ENCODE peak calls at places on chromosomes 2 and 18, in seven cellular contexts. X is HCT116, G is HEK293T, R is WTC11, S is HepG2, N is H1, P is GM12878. E is an unnamed sample.

GRCh38 chr2:18630101-18630500 is 40.7 kb upstream of the NT5C1B start:
- DNase-seq in S (no peak), G (no peak), N (no peak), P (no peak), X (no peak), R (no peak), E (no peak)

GRCh38 chr18:47936975-47937374 is 6.5 kb upstream of the SMAD2 start:
- DNase-seq in R (no peak), S (no peak), N (no peak), X (no peak), P (no peak), G (no peak), E (no peak)

GRCh38 chr2:240250985-240251847 is 110.8 kb upstream of the OTOS start:
- DNase-seq in G (peak; percentile 27), S (peak; percentile 94), N (no peak), R (no peak), X (peak; percentile 77), P (no peak), E (peak; percentile 93)

GRCh38 chr18:9787126-9787525 is 79.0 kb downstream of the RAB31 start:
- DNase-seq in N (no peak), P (no peak), X (no peak), R (no peak), G (no peak), S (no peak), E (no peak)

GRCh38 chr2:148900350-148900749 is 25.3 kb downstream of the KIF5C start:
- DNase-seq in P (no peak), N (no peak), R (no peak), G (no peak), S (no peak), X (no peak), E (no peak)

GRCh38 chr2:155547571-155547970 is 785.0 kb downstream of the NR4A2 start:
- DNase-seq in R (no peak), S (no peak), P (no peak), X (no peak), N (no peak), G (no peak), E (no peak)

GRCh38 chr2:120453635-120453998 is 107.7 kb downstream of the INHBB start:
- DNase-seq in G (no peak), N (no peak), S (peak; percentile 61), P (no peak), X (no peak), R (no peak), E (peak; percentile 53)

GRCh38 chr2:182186132-182186735 is 200.6 kb downstream of the PPP1R1C start:
- DNase-seq in P (no peak), G (peak; percentile 12), R (no peak), S (peak; percentile 31), N (no peak), X (peak; percentile 27), E (peak; percentile 51)

GRCh38 chr2:17962874-17963273 is 84.4 kb downstream of the KCNS3 start:
- DNase-seq in N (no peak), G (no peak), X (no peak), P (no peak), R (no peak), S (no peak), E (no peak)

GRCh38 chr2:26632624-26633185 is 8.5 kb downstream of the CIB4 start:
- DNase-seq in G (no peak), N (no peak), P (no peak), R (no peak), S (no peak), X (no peak), E (peak; percentile 11)

GRCh38 chr2:138277062-138277461 is 224.5 kb upstream of the SPOPL start:
- DNase-seq in N (no peak), R (no peak), X (no peak), G (no peak), S (peak; percentile 55), P (no peak), E (no peak)

GRCh38 chr2:138274421-138275291 is 226.9 kb upstream of the SPOPL start:
- DNase-seq in X (peak; percentile 15), R (no peak), G (no peak), S (no peak), P (no peak), N (no peak), E (no peak)

GRCh38 chr2:138276367-138276766 is 225.2 kb upstream of the SPOPL start:
- DNase-seq in X (no peak), P (no peak), N (no peak), R (no peak), G (no peak), S (peak; percentile 21), E (no peak)

GRCh38 chr2:138275881-138276280 is 225.7 kb upstream of the SPOPL start:
- DNase-seq in X (no peak), S (peak; percentile 88), P (no peak), N (no peak), R (no peak), G (no peak), E (no peak)

DNA sequence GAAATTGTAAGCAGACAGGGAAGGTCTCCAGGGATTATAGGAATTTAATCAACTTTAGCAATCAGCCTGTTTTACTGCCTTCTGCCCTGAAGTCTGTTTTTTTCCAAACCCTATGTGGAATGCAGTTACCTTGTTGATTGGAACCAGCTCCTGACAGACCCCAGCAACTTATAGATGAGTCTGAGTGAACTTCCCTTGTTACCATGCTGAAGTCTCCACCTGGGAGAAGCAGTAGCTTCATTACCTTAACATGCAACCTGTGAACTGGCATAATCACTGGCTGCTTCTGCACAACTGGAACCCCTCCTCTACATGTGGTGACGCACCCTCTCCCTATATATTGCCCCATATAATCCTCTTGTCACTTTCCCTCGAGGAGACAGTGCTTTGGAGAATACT is 226.3 kb upstream of the SPOPL start:
- DNase-seq in G (no peak), X (no peak), P (no peak), S (peak; percentile 20), N (no peak), R (no peak), E (no peak)
- TF ChIP-seq SP1 in G (no peak), X (no peak), P (no peak), S (no peak), N (no peak), R (no peak), E (no peak)

GRCh38 chr18:25826377-25826776 is 264.0 kb downstream of the SS18 start:
- DNase-seq in P (no peak), G (no peak), R (no peak), S (no peak), N (no peak), X (no peak), E (no peak)
- TF ChIP-seq SP1 in P (no peak), G (no peak), R (no peak), S (no peak), N (no peak), X (no peak), E (no peak)

GRCh38 chr2:206445948-206446347 is 2.6 kb downstream of the ADAM23 start:
- DNase-seq in R (no peak), N (no peak), S (no peak), P (no peak), X (no peak), G (no peak), E (no peak)
- TF ChIP-seq SP1 in R (no peak), N (no peak), S (no peak), P (no peak), X (no peak), G (no peak), E (no peak)

GRCh38 chr2:205989291-205990071 is 96.5 kb downstream of the INO80D start:
- DNase-seq in S (peak; percentile 48), X (no peak), G (no peak), R (no peak), N (no peak), P (no peak), E (no peak)

GRCh38 chr2:205988274-205988673 is 97.7 kb downstream of the INO80D start:
- DNase-seq in S (no peak), N (no peak), R (no peak), P (no peak), G (no peak), X (no peak), E (no peak)

GRCh38 chr2:205982776-205983327 is 103.1 kb downstream of the INO80D start:
- DNase-seq in X (no peak), P (no peak), S (no peak), R (no peak), G (no peak), N (no peak), E (no peak)

GRCh38 chr2:205990104-205990503 is 95.9 kb downstream of the INO80D start:
- DNase-seq in S (no peak), P (no peak), N (no peak), G (no peak), R (no peak), X (no peak), E (no peak)

GRCh38 chr2:205984381-205984780 is 101.6 kb downstream of the INO80D start:
- DNase-seq in P (peak; percentile 48), N (no peak), R (no peak), S (no peak), X (no peak), G (no peak), E (no peak)
- TF ChIP-seq SP1 in P (no peak), N (no peak), R (no peak), S (no peak), X (no peak), G (no peak), E (no peak)

DNA sequence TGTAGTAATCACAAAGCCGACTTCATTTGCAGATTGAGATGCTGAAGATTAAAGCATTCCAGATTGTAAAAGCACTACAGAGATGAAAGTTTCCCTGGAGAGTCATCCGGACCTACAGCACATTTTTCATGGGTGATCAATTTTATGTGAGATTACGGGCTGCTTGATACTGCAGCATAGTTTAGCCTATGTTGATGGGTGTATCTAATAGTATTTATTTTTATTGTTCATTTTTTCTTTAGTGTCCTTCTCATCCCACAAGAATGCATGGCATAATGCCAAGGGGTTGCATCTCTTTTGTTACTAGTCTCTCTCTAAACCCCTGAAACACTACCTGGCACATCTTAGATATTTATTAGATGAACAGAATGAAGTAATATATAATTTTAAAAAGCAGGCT is 240.4 kb downstream of the MBD2 start:
- DNase-seq in S (no peak), R (no peak), N (no peak), G (no peak), P (no peak), X (no peak), E (no peak)
- TF ChIP-seq SP1 in S (no peak), R (no peak), N (no peak), G (no peak), P (no peak), X (no peak), E (no peak)

GRCh38 chr2:231905026-231905425 is 21.2 kb downstream of the NPPC start:
- DNase-seq in S (no peak), R (no peak), G (no peak), N (no peak), X (no peak), P (no peak), E (no peak)
- TF ChIP-seq SP1 in S (no peak), R (no peak), G (no peak), N (no peak), X (no peak), P (no peak), E (no peak)

E was measured in K562.